ENCODE peak calls at places on chromosomes 7 and 10, in four cellular contexts. M, E, J and L are unnamed samples.

GRCh38 chr10:117617086-117617485 is 74.5 kb downstream of the EMX2 start:
- DNase-seq in J (no peak), E (no peak), M (no peak), L (no peak)

GRCh38 chr10:59905066-59905734 is 1.2 kb downstream of the CCDC6 start:
- DNase-seq in E (no peak), M (peak; percentile 17), J (peak; percentile 52), L (peak; percentile 6)

GRCh38 chr7:79876769-79877362 is 257.8 kb upstream of the GNAI1 start:
- DNase-seq in J (no peak), E (no peak), M (peak; percentile 21), L (no peak)

GRCh38 chr10:71837085-71837827 is 13.8 kb downstream of the PSAP start:
- DNase-seq in E (no peak), J (peak; percentile 71), M (no peak), L (no peak)

GRCh38 chr10:97332586-97333350 is 1.8 kb downstream of the FRAT2 start:
- DNase-seq in E (no peak), M (peak; percentile 37), J (no peak), L (no peak)

GRCh38 chr10:122051609-122052385 is 62.8 kb downstream of the TACC2 start:
- DNase-seq in E (no peak), J (peak; percentile 60), M (no peak), L (peak; percentile 25)

GRCh38 chr10:58175990-58176910 is 91.4 kb downstream of the IPMK start:
- DNase-seq in J (no peak), M (no peak), E (no peak), L (no peak)

GRCh38 chr10:14653271-14654161 is 121.2 kb downstream of the FAM107B start:
- DNase-seq in J (no peak), E (peak; percentile 11), M (no peak), L (no peak)

GRCh38 chr7:16071246-16071857 is 350.0 kb downstream of the CRPPA start:
- DNase-seq in M (peak; percentile 79), E (peak; percentile 28), J (no peak), L (peak; percentile 75)

GRCh38 chr7:71303566-71303965 is 171.6 kb downstream of the GALNT17 start:
- DNase-seq in M (no peak), E (no peak), J (no peak), L (no peak)

GRCh38 chr10:84076540-84077195 is 62.6 kb upstream of the GHITM start:
- DNase-seq in M (no peak), J (peak; percentile 21), E (no peak), L (no peak)

GRCh38 chr10:3455385-3456334 is 283.1 kb upstream of the PITRM1 start:
- DNase-seq in J (no peak), E (no peak), M (no peak), L (no peak)

GRCh38 chr7:116259821-116260440 is 49.6 kb downstream of the TES start:
- DNase-seq in E (no peak), J (no peak), M (no peak), L (no peak)

GRCh38 chr7:72072901-72073300 is 339.2 kb downstream of the CALN1 start:
- DNase-seq in E (no peak), M (no peak), J (no peak), L (no peak)